ENCODE peak calls at places on chromosomes 11 and 22, in six cellular contexts. Z is CD4-positive, alpha-beta memory T cell; W is body of pancreas; T is heart right ventricle; N is GM12865; S is fibroblast of mammary gland. K is an unnamed sample.

GRCh38 chr11:7165911-7166310 is 77.1 kb downstream of the RBMXL2 start:
- DNase-seq in Z (no peak), W (no peak), T (no peak), N (no peak), S (no peak), K (peak)

GRCh38 chr22:33853200-33854097 is 66.8 kb downstream of the LARGE1 start:
- DNase-seq in Z (peak), W (peak), T (peak), N (peak), S (peak), K (peak)

GRCh38 chr11:23732026-23732425 is 764.8 kb upstream of the LUZP2 start:
- DNase-seq in Z (no peak), W (no peak), T (no peak), N (no peak), S (no peak), K (no peak)

GRCh38 chr11:86624366-86624765 is 48.0 kb downstream of the ME3 start:
- DNase-seq in Z (no peak), W (peak), T (no peak), N (no peak), S (peak), K (peak)

GRCh38 chr22:20803696-20804324 is 29.9 kb downstream of the SERPIND1 start:
- DNase-seq in Z (peak), W (peak), T (peak), N (peak), S (peak), K (peak)

GRCh38 chr22:21939392-21940319 is 13.0 kb downstream of the PPM1F start:
- DNase-seq in Z (no peak), W (no peak), T (no peak), N (no peak), S (peak), K (no peak)

GRCh38 chr11:17604201-17604912 is 57.3 kb downstream of the OTOG start:
- DNase-seq in Z (no peak), W (no peak), T (no peak), N (no peak), S (no peak), K (peak)

GRCh38 chr11:84241374-84242131 is 955.4 kb upstream of the CCDC90B start:
- DNase-seq in Z (no peak), W (no peak), T (no peak), N (no peak), S (no peak), K (no peak)

GRCh38 chr11:112931686-112932085 is 29.5 kb upstream of the NCAM1 start:
- DNase-seq in Z (no peak), W (no peak), T (no peak), N (no peak), S (no peak), K (no peak)

GRCh38 chr11:46674463-46675287 is 25.7 kb downstream of the ARHGAP1 start:
- DNase-seq in Z (peak), W (no peak), T (peak), N (no peak), S (no peak), K (no peak)

GRCh38 chr11:117230286-117230961 is 1.4 kb downstream of the PCSK7 start:
- DNase-seq in Z (peak), W (no peak), T (no peak), N (peak), S (peak), K (peak)

GRCh38 chr11:78821371-78822306 is 247.0 kb upstream of the NARS2 start:
- DNase-seq in Z (no peak), W (no peak), T (no peak), N (no peak), S (peak), K (peak)

GRCh38 chr11:117658809-117659208 is 138.2 kb downstream of the DSCAML1 start:
- DNase-seq in Z (no peak), W (no peak), T (no peak), N (no peak), S (no peak), K (no peak)

GRCh38 chr11:67631427-67631826 is 1.7 kb upstream of the NUDT8 start:
- DNase-seq in Z (no peak), W (no peak), T (peak), N (no peak), S (no peak), K (no peak)

GRCh38 chr11:58133329-58134076 is 8.2 kb upstream of the OR9I1 start:
- DNase-seq in Z (no peak), W (no peak), T (no peak), N (no peak), S (no peak), K (peak)

GRCh38 chr11:111166655-111167054 is 78.9 kb upstream of the POU2AF2 start:
- DNase-seq in Z (no peak), W (no peak), T (no peak), N (no peak), S (peak), K (no peak)

GRCh38 chr11:10770626-10771254 is 19.7 kb downstream of the CTR9 start:
- DNase-seq in Z (no peak), W (peak), T (peak), N (peak), S (peak), K (peak)

GRCh38 chr11:46642627-46643335 is 25.4 kb downstream of the ATG13 start:
- DNase-seq in Z (no peak), W (no peak), T (no peak), N (no peak), S (no peak), K (no peak)

GRCh38 chr11:83019888-83020579 is 51.7 kb downstream of the RAB30 start:
- DNase-seq in Z (no peak), W (no peak), T (peak), N (no peak), S (no peak), K (peak)

GRCh38 chr11:134097146-134097545 is 28.3 kb downstream of the JAM3 start:
- DNase-seq in Z (no peak), W (no peak), T (no peak), N (no peak), S (no peak), K (no peak)

GRCh38 chr11:75068559-75068958 is 28.1 kb downstream of the OR2AT4 start:
- DNase-seq in Z (no peak), W (no peak), T (no peak), N (no peak), S (no peak), K (no peak)

GRCh38 chr11:35218956-35219355 is 80.0 kb downstream of the CD44 start:
- DNase-seq in Z (no peak), W (no peak), T (no peak), N (no peak), S (peak), K (no peak)

GRCh38 chr22:42187646-42188045 is 57.0 kb upstream of the CYP2D6 start:
- DNase-seq in Z (no peak), W (no peak), T (no peak), N (no peak), S (no peak), K (no peak)

GRCh38 chr11:130237282-130238006 is 77.3 kb downstream of the ZBTB44 start:
- DNase-seq in Z (no peak), W (no peak), T (no peak), N (peak), S (no peak), K (no peak)

GRCh38 chr22:43753718-43754117 is 58.4 kb downstream of the EFCAB6 start:
- DNase-seq in Z (no peak), W (no peak), T (no peak), N (no peak), S (no peak), K (no peak)

GRCh38 chr11:61152816-61153592 is 8.2 kb downstream of the VPS37C start:
- DNase-seq in Z (no peak), W (no peak), T (no peak), N (no peak), S (peak), K (peak)

GRCh38 chr11:76739798-76740197 is 43.4 kb upstream of the TSKU start:
- DNase-seq in Z (no peak), W (no peak), T (no peak), N (no peak), S (no peak), K (no peak)

GRCh38 chr22:23243006-23243573 is 62.8 kb downstream of the BCR start:
- DNase-seq in Z (peak), W (no peak), T (no peak), N (peak), S (no peak), K (no peak)

GRCh38 chr11:41950470-41951143 is 491.2 kb upstream of the LRRC4C start:
- DNase-seq in Z (no peak), W (no peak), T (no peak), N (peak), S (no peak), K (no peak)

GRCh38 chr11:65378208-65378927 is 4.1 kb downstream of the SLC25A45 start:
- DNase-seq in Z (no peak), W (no peak), T (no peak), N (no peak), S (no peak), K (no peak)

GRCh38 chr22:28442951-28443876 is 236.4 kb downstream of the TTC28 start:
- DNase-seq in Z (no peak), W (peak), T (peak), N (no peak), S (peak), K (peak)

GRCh38 chr11:69841859-69842698 is 22.9 kb upstream of the FGF3 start:
- DNase-seq in Z (no peak), W (no peak), T (no peak), N (peak), S (peak), K (no peak)

GRCh38 chr11:34907934-34908593 is 8.1 kb downstream of the APIP start:
- DNase-seq in Z (no peak), W (no peak), T (no peak), N (peak), S (no peak), K (no peak)

GRCh38 chr22:42693763-42694683 is 26.6 kb downstream of the A4GALT start:
- DNase-seq in Z (no peak), W (no peak), T (no peak), N (no peak), S (no peak), K (no peak)

GRCh38 chr11:134821422-134821821 is 409.4 kb upstream of the B3GAT1 start:
- DNase-seq in Z (no peak), W (no peak), T (no peak), N (no peak), S (no peak), K (no peak)

GRCh38 chr11:46361283-46362145 is 14.3 kb downstream of the DGKZ start:
- DNase-seq in Z (peak), W (peak), T (peak), N (peak), S (peak), K (no peak)

GRCh38 chr11:13955971-13956421 is 6.5 kb upstream of the SPON1 start:
- DNase-seq in Z (peak), W (peak), T (no peak), N (peak), S (peak), K (peak)

GRCh38 chr11:124194696-124195418 is 11.7 kb downstream of the OR10D3 start:
- DNase-seq in Z (peak), W (peak), T (no peak), N (peak), S (peak), K (peak)

GRCh38 chr11:134361241-134361640 is 29.5 kb downstream of the GLB1L2 start:
- DNase-seq in Z (no peak), W (no peak), T (no peak), N (no peak), S (no peak), K (no peak)

GRCh38 chr22:39457047-39457545 is 284 bp downstream of the MGAT3 start:
- DNase-seq in Z (no peak), W (no peak), T (no peak), N (no peak), S (no peak), K (no peak)

GRCh38 chr22:39457546-39458442 is 982 bp downstream of the MGAT3 start:
- DNase-seq in Z (no peak), W (no peak), T (no peak), N (peak), S (no peak), K (no peak)

GRCh38 chr22:39459681-39460080 is 2.9 kb downstream of the MGAT3 start:
- DNase-seq in Z (no peak), W (no peak), T (no peak), N (no peak), S (no peak), K (no peak)

GRCh38 chr22:39456262-39457046 is at the start of gene MGAT3:
- DNase-seq in Z (no peak), W (no peak), T (no peak), N (no peak), S (no peak), K (no peak)

GRCh38 chr22:39458443-39459083 is 1.8 kb downstream of the MGAT3 start:
- DNase-seq in Z (no peak), W (no peak), T (no peak), N (no peak), S (no peak), K (no peak)
- H3K4me3 ChIP-seq in Z (no peak), W (no peak), T (peak), N (peak), S (no peak), K (no peak)

GRCh38 chr11:114295676-114296081 is 520 bp upstream of the NNMT start:
- DNase-seq in Z (no peak), W (no peak), T (no peak), N (no peak), S (no peak), K (no peak)
- H3K4me3 ChIP-seq in Z (no peak), W (no peak), T (peak), N (no peak), S (peak), K (no peak)

GRCh38 chr11:73598719-73599379 is 937 bp upstream of the FAM168A start:
- DNase-seq in Z (no peak), W (no peak), T (no peak), N (no peak), S (no peak), K (no peak)

GRCh38 chr11:73592640-73593039 is 5.3 kb downstream of the FAM168A start:
- DNase-seq in Z (no peak), W (no peak), T (no peak), N (no peak), S (no peak), K (no peak)

GRCh38 chr11:73597340-73597955 is 464 bp downstream of the FAM168A start:
- DNase-seq in Z (no peak), W (no peak), T (no peak), N (peak), S (no peak), K (no peak)

GRCh38 chr11:73597956-73598718 is at the start of gene FAM168A:
- DNase-seq in Z (peak), W (peak), T (peak), N (peak), S (peak), K (peak)

DNA sequence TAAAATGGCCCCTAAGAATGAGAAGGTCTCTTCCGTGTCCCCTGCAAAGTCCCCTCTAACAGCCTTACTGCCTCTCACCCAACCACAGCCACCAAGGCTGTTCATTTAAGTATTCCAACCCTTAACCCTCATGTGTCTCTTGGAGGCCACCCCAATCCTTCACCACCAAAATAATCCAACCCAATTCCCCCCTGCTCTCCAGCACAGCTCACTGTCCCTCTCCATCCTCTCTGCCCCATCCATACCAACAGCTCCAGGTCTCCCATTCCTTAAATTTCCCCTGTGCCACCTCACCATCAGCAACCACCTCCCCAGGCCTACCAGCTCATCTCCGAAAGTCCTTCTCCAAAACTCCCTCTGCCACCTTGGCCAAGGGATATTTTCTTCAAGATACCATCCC is 1.4 kb downstream of the FAM168A start:
- DNase-seq in Z (no peak), W (no peak), T (no peak), N (no peak), S (no peak), K (no peak)
- H3K4me3 ChIP-seq in Z (no peak), W (no peak), T (peak), N (peak), S (peak), K (peak)

DNA sequence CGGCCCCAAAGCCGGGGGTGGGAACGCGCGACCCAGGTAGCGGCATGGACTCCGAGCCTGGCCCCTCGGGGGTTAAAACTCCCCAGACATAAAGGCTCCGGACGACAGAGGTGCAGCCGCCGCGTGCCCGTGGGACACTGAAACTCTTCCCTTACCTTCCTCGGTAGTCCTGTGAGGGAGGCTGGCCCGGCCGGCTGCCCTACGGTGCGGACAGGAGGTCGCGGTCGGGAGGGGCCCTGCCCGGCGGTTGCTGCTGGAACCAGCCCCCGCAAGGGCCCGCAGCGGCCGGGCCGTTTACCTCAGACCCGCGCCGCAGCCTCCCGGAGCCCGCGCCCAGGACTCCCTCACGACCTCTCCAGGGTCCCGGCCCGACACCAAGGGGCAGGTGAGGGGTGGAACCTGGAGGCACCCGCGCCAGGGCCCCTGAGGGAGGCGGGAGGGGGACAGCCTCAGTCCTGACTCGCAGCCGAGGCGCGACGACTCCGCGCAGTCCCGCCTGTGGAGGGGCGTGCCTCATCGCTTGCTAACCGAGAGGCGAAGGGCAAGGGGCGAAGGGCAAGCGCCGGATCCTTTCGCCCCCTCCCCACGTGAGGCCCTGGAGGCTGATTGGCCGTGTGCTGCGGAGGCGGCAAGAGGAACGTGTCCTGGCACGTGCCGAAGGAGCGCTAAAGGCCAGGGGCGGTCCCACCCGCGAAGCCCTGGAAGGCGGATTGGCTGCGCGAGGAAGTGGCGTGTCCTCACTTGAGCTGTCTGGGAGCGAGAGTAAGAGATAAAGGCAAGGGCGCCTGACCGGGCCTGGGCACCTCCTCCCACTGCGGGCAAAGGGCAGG is at the start of gene UPB1:
- DNase-seq in Z (no peak), W (peak), T (no peak), N (no peak), S (no peak), K (no peak)
- H3K4me3 ChIP-seq in Z (no peak), W (no peak), T (peak), N (no peak), S (no peak), K (no peak)

DNA sequence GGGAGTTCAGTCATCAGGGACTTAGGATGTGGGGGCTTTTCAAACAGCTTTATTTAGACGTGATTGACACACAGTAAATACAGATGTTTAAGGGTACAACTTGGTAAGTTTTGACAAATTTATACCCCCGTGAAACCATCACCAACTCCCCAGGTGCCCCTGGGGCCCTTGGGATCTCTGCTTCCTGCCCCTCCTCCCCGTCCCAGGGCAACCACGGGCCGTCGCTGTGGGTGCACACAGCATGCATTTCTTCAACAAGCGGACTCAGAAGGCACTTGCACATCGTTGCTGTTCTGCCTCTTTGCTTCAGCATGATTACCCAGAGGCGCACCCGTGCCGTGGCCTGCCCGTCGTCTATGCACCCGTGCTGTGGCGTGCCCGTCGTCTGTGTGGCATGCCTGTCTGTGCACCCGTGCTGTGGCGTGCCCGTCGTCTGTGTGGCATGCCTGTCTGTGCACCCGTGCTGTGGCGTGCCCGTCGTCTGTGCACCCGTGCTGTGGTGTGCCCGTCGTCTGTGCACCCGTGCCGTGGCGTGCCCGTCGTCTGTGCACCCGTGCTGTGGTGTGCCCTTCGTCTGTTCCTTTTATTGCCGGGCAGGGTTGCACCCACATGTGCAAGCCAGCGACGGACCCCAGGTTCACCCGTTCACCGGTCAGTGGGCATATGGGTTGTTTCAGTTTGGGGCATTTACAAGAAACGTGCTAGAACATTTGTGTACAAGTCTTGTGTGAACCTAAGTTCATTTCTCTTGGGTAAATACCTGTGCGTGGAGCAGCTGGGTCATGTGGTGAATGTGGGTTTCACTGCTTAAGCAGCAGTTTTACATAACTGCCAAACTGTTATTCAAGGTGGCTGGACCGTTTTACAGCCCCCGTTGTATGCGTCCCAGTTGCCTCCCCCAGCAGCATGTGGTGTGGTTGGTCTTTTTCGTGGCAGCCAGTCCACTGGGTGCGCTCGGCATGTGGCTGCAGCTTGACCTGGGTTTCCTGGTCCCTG is 8.3 kb downstream of the CD81 start:
- DNase-seq in Z (no peak), W (no peak), T (peak), N (peak), S (no peak), K (no peak)
- H3K4me3 ChIP-seq in Z (no peak), W (no peak), T (no peak), N (peak), S (no peak), K (no peak)

DNA sequence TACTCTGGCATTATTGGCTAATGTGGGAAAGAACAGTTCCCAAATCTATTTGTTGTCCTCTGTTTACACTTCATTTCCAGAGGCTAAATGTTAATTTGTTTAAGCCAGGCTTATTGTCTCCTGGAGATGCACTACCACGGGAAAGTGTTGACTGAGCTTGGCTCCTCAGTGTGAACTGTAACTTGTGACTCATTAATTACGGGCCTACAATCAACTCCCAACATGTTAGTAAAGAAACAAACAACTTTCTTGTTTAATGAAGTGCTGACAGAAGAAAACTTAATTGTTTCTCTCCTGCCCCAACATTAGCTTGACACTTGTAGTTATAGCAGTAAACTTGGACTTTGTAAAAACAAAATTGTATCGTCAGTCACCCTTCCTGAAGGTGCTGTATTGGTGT is 130.4 kb downstream of the ATXN10 start:
- DNase-seq in Z (no peak), W (no peak), T (no peak), N (no peak), S (no peak), K (peak)
- H3K4me3 ChIP-seq in Z (no peak), W (no peak), T (no peak), N (no peak), S (no peak), K (no peak)